ENCODE peak calls at places on chromosomes 5 and 9, in nine cellular contexts. One of them, this sample, is unnamed. For H3K4me1, the result is how much of the 10 kb centered on the place peaks cover.

GRCh38 chr9:137447722-137448568 is 6.8 kb upstream of the ENTPD8 start:
- DNase-seq in lung: no peak
- DNase-seq in cardiac muscle cell: no peak
- DNase-seq in SJCRH30: no peak
- DNase-seq in CD8-positive, alpha-beta T cell: no peak
- DNase-seq in esophagus squamous epithelium: no peak
- DNase-seq in heart left ventricle: no peak
- DNase-seq in spleen: peak
- DNase-seq in astrocyte: no peak
- DNase-seq in this sample: peak

GRCh38 chr9:99425124-99425523 is 203.0 kb downstream of the SEC61B start:
- DNase-seq in lung: no peak
- DNase-seq in cardiac muscle cell: no peak
- DNase-seq in SJCRH30: no peak
- DNase-seq in CD8-positive, alpha-beta T cell: no peak
- DNase-seq in esophagus squamous epithelium: no peak
- DNase-seq in heart left ventricle: no peak
- DNase-seq in spleen: no peak
- DNase-seq in astrocyte: no peak
- DNase-seq in this sample: no peak

GRCh38 chr9:111910428-111910827 is 13.8 kb downstream of the UGCG start:
- DNase-seq in lung: no peak
- DNase-seq in cardiac muscle cell: no peak
- DNase-seq in SJCRH30: no peak
- DNase-seq in CD8-positive, alpha-beta T cell: no peak
- DNase-seq in esophagus squamous epithelium: no peak
- DNase-seq in heart left ventricle: no peak
- DNase-seq in spleen: no peak
- DNase-seq in astrocyte: no peak
- DNase-seq in this sample: no peak

GRCh38 chr9:76905984-76906861 is at the start of gene PRUNE2:
- DNase-seq in lung: peak
- DNase-seq in cardiac muscle cell: peak
- DNase-seq in SJCRH30: peak
- DNase-seq in CD8-positive, alpha-beta T cell: no peak
- DNase-seq in esophagus squamous epithelium: no peak
- DNase-seq in heart left ventricle: peak
- DNase-seq in spleen: no peak
- DNase-seq in astrocyte: peak
- DNase-seq in this sample: peak

GRCh38 chr5:68245325-68245724 is 29.8 kb downstream of the PIK3R1 start:
- DNase-seq in lung: no peak
- DNase-seq in cardiac muscle cell: no peak
- DNase-seq in SJCRH30: peak
- DNase-seq in CD8-positive, alpha-beta T cell: no peak
- DNase-seq in esophagus squamous epithelium: no peak
- DNase-seq in heart left ventricle: no peak
- DNase-seq in spleen: no peak
- DNase-seq in astrocyte: peak
- DNase-seq in this sample: no peak

GRCh38 chr5:127002390-127002789 is 28.0 kb downstream of the MARCHF3 start:
- DNase-seq in lung: no peak
- DNase-seq in cardiac muscle cell: peak
- DNase-seq in SJCRH30: no peak
- DNase-seq in CD8-positive, alpha-beta T cell: no peak
- DNase-seq in esophagus squamous epithelium: no peak
- DNase-seq in heart left ventricle: no peak
- DNase-seq in spleen: no peak
- DNase-seq in astrocyte: peak
- DNase-seq in this sample: no peak

GRCh38 chr9:100213730-100214477 is 114.9 kb downstream of the INVS start:
- DNase-seq in lung: no peak
- DNase-seq in cardiac muscle cell: peak
- DNase-seq in SJCRH30: no peak
- DNase-seq in CD8-positive, alpha-beta T cell: no peak
- DNase-seq in esophagus squamous epithelium: no peak
- DNase-seq in heart left ventricle: no peak
- DNase-seq in spleen: no peak
- DNase-seq in astrocyte: peak
- DNase-seq in this sample: no peak

GRCh38 chr5:85225388-85225787 is 840.7 kb upstream of the EDIL3 start:
- DNase-seq in lung: no peak
- DNase-seq in cardiac muscle cell: no peak
- DNase-seq in SJCRH30: no peak
- DNase-seq in CD8-positive, alpha-beta T cell: no peak
- DNase-seq in esophagus squamous epithelium: no peak
- DNase-seq in heart left ventricle: no peak
- DNase-seq in spleen: no peak
- DNase-seq in astrocyte: no peak
- DNase-seq in this sample: no peak

GRCh38 chr9:127735530-127736176 is 559 bp upstream of the TOR2A start:
- DNase-seq in lung: no peak
- DNase-seq in cardiac muscle cell: peak
- DNase-seq in SJCRH30: peak
- DNase-seq in CD8-positive, alpha-beta T cell: no peak
- DNase-seq in esophagus squamous epithelium: no peak
- DNase-seq in heart left ventricle: no peak
- DNase-seq in spleen: no peak
- DNase-seq in astrocyte: no peak
- DNase-seq in this sample: no peak

GRCh38 chr5:10374032-10374431 is 20.5 kb downstream of the MARCHF6 start:
- DNase-seq in lung: no peak
- DNase-seq in cardiac muscle cell: no peak
- DNase-seq in SJCRH30: no peak
- DNase-seq in CD8-positive, alpha-beta T cell: no peak
- DNase-seq in esophagus squamous epithelium: no peak
- DNase-seq in heart left ventricle: no peak
- DNase-seq in spleen: no peak
- DNase-seq in astrocyte: peak
- DNase-seq in this sample: no peak

GRCh38 chr9:93645149-93645889 is 68.9 kb downstream of the PHF2 start:
- DNase-seq in lung: no peak
- DNase-seq in cardiac muscle cell: no peak
- DNase-seq in SJCRH30: no peak
- DNase-seq in CD8-positive, alpha-beta T cell: no peak
- DNase-seq in esophagus squamous epithelium: no peak
- DNase-seq in heart left ventricle: peak
- DNase-seq in spleen: peak
- DNase-seq in astrocyte: no peak
- DNase-seq in this sample: peak

GRCh38 chr5:40605295-40605958 is 74.3 kb upstream of the PTGER4 start:
- DNase-seq in lung: no peak
- DNase-seq in cardiac muscle cell: peak
- DNase-seq in SJCRH30: peak
- DNase-seq in CD8-positive, alpha-beta T cell: no peak
- DNase-seq in esophagus squamous epithelium: no peak
- DNase-seq in heart left ventricle: no peak
- DNase-seq in spleen: no peak
- DNase-seq in astrocyte: peak
- DNase-seq in this sample: no peak

GRCh38 chr5:83562207-83562606 is 90.7 kb downstream of the VCAN start:
- DNase-seq in lung: no peak
- DNase-seq in cardiac muscle cell: peak
- DNase-seq in SJCRH30: no peak
- DNase-seq in CD8-positive, alpha-beta T cell: no peak
- DNase-seq in esophagus squamous epithelium: no peak
- DNase-seq in heart left ventricle: no peak
- DNase-seq in spleen: no peak
- DNase-seq in astrocyte: no peak
- DNase-seq in this sample: no peak

GRCh38 chr5:83564069-83564749 is 92.7 kb downstream of the VCAN start:
- DNase-seq in lung: no peak
- DNase-seq in cardiac muscle cell: peak
- DNase-seq in SJCRH30: peak
- DNase-seq in CD8-positive, alpha-beta T cell: no peak
- DNase-seq in esophagus squamous epithelium: no peak
- DNase-seq in heart left ventricle: no peak
- DNase-seq in spleen: no peak
- DNase-seq in astrocyte: no peak
- DNase-seq in this sample: no peak

GRCh38 chr5:83562817-83563557 is 91.4 kb downstream of the VCAN start:
- DNase-seq in lung: no peak
- DNase-seq in cardiac muscle cell: peak
- DNase-seq in SJCRH30: no peak
- DNase-seq in CD8-positive, alpha-beta T cell: no peak
- DNase-seq in esophagus squamous epithelium: no peak
- DNase-seq in heart left ventricle: no peak
- DNase-seq in spleen: no peak
- DNase-seq in astrocyte: no peak
- DNase-seq in this sample: no peak

GRCh38 chr5:83567741-83568530 is 96.4 kb downstream of the VCAN start:
- DNase-seq in lung: no peak
- DNase-seq in cardiac muscle cell: peak
- DNase-seq in SJCRH30: peak
- DNase-seq in CD8-positive, alpha-beta T cell: no peak
- DNase-seq in esophagus squamous epithelium: no peak
- DNase-seq in heart left ventricle: no peak
- DNase-seq in spleen: no peak
- DNase-seq in astrocyte: peak
- DNase-seq in this sample: no peak

GRCh38 chr5:83563631-83564030 is 92.1 kb downstream of the VCAN start:
- DNase-seq in lung: no peak
- DNase-seq in cardiac muscle cell: no peak
- DNase-seq in SJCRH30: no peak
- DNase-seq in CD8-positive, alpha-beta T cell: no peak
- DNase-seq in esophagus squamous epithelium: no peak
- DNase-seq in heart left ventricle: no peak
- DNase-seq in spleen: no peak
- DNase-seq in astrocyte: no peak
- DNase-seq in this sample: no peak
- H3K27ac ChIP-seq in lung: no peak
- H3K27ac ChIP-seq in cardiac muscle cell: peak
- H3K27ac ChIP-seq in SJCRH30: no peak
- H3K27ac ChIP-seq in CD8-positive, alpha-beta T cell: no peak
- H3K27ac ChIP-seq in esophagus squamous epithelium: no peak
- H3K27ac ChIP-seq in heart left ventricle: no peak
- H3K27ac ChIP-seq in spleen: no peak
- H3K27ac ChIP-seq in astrocyte: no peak
- H3K27ac ChIP-seq in this sample: no peak

DNA sequence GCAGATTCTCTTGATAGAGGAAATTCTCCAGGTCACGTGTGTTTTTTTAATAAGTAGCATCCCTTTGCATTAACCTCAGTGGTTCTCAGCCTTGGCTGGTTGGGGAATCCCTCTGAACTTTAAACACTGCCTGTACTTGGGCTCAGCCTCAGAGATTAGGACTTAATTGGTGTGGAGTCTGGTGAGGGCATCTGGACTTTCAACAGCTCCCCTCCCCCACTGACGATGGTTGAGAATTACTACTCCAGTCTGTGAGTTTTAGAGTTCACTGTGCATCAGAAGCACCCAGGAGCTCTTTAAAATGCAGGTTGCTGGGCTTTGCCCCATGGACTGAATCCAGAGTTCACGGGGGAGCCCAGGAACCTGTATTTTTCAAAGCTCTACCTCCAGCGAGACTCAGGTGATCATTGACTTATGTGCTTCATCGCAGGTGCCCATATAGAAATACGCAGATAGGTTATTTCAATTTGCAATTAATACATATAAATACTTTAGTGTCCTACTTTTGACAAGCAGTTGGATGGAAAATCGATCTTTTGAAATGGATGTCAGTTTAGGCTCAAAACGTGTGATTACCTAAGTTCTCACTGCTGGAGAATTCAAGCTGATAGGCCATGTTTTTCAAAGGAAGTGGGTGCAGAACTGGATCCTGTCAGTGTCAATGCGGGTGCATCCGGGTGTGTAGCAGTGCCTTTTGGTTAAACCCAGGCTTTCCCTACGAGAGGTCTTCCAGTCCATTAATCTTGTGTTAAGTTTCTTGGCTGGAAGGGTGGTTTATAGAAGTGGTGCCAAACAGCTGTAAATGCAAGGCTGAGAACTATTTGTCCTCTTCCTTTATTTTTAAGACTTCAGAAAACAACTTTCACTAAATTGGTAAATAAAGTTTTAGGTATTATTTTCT is 71.6 kb downstream of the DAPK1 start:
- DNase-seq in lung: no peak
- DNase-seq in cardiac muscle cell: peak
- DNase-seq in SJCRH30: peak
- DNase-seq in CD8-positive, alpha-beta T cell: no peak
- DNase-seq in esophagus squamous epithelium: no peak
- DNase-seq in heart left ventricle: no peak
- DNase-seq in spleen: no peak
- DNase-seq in astrocyte: peak
- DNase-seq in this sample: peak
- H3K4me1 ChIP-seq in lung: under half
- H3K4me1 ChIP-seq in cardiac muscle cell: under half
- H3K4me1 ChIP-seq in SJCRH30: under half
- H3K4me1 ChIP-seq in CD8-positive, alpha-beta T cell: under half
- H3K4me1 ChIP-seq in esophagus squamous epithelium: under half
- H3K4me1 ChIP-seq in heart left ventricle: under half
- H3K4me1 ChIP-seq in spleen: under half
- H3K4me1 ChIP-seq in astrocyte: under half
- H3K4me1 ChIP-seq in this sample: under half

DNA sequence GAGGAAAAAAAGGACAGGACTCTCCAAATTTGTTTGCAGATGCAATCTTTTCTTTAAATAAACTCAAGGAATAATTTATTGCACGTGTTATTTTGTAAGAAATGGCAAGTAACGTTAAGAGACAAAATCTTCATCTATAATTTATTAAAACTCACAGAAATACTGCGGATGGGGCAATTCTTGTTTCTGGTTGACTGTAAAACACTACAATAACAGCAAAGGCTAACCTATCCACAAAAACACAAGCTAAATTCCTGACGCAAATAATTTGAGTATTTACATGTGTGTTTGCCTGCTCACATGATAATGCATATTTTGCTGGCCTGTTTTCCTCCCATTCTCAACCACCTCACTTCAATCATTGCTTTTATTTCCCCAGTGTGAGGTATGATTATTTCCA is 619.4 kb downstream of the PDE4D start:
- DNase-seq in lung: no peak
- DNase-seq in cardiac muscle cell: no peak
- DNase-seq in SJCRH30: no peak
- DNase-seq in CD8-positive, alpha-beta T cell: no peak
- DNase-seq in esophagus squamous epithelium: no peak
- DNase-seq in heart left ventricle: no peak
- DNase-seq in spleen: no peak
- DNase-seq in astrocyte: no peak
- DNase-seq in this sample: no peak
- H3K4me3 ChIP-seq in lung: no peak
- H3K4me3 ChIP-seq in cardiac muscle cell: no peak
- H3K4me3 ChIP-seq in SJCRH30: peak
- H3K4me3 ChIP-seq in CD8-positive, alpha-beta T cell: no peak
- H3K4me3 ChIP-seq in esophagus squamous epithelium: peak
- H3K4me3 ChIP-seq in heart left ventricle: peak
- H3K4me3 ChIP-seq in spleen: no peak
- H3K4me3 ChIP-seq in astrocyte: no peak
- H3K4me3 ChIP-seq in this sample: peak

GRCh38 chr9:21543187-21543586 is 61.1 kb upstream of the IFNE start:
- DNase-seq in lung: no peak
- DNase-seq in cardiac muscle cell: no peak
- DNase-seq in SJCRH30: no peak
- DNase-seq in CD8-positive, alpha-beta T cell: no peak
- DNase-seq in esophagus squamous epithelium: no peak
- DNase-seq in heart left ventricle: no peak
- DNase-seq in spleen: no peak
- DNase-seq in astrocyte: no peak
- DNase-seq in this sample: no peak

GRCh38 chr9:21546949-21547348 is 64.8 kb upstream of the IFNE start:
- DNase-seq in lung: no peak
- DNase-seq in cardiac muscle cell: no peak
- DNase-seq in SJCRH30: no peak
- DNase-seq in CD8-positive, alpha-beta T cell: no peak
- DNase-seq in esophagus squamous epithelium: no peak
- DNase-seq in heart left ventricle: no peak
- DNase-seq in spleen: no peak
- DNase-seq in astrocyte: no peak
- DNase-seq in this sample: no peak

GRCh38 chr9:21542780-21543179 is 60.7 kb upstream of the IFNE start:
- DNase-seq in lung: no peak
- DNase-seq in cardiac muscle cell: peak
- DNase-seq in SJCRH30: no peak
- DNase-seq in CD8-positive, alpha-beta T cell: no peak
- DNase-seq in esophagus squamous epithelium: no peak
- DNase-seq in heart left ventricle: no peak
- DNase-seq in spleen: no peak
- DNase-seq in astrocyte: no peak
- DNase-seq in this sample: no peak
- H3K27ac ChIP-seq in lung: no peak
- H3K27ac ChIP-seq in cardiac muscle cell: no peak
- H3K27ac ChIP-seq in SJCRH30: no peak
- H3K27ac ChIP-seq in CD8-positive, alpha-beta T cell: no peak
- H3K27ac ChIP-seq in esophagus squamous epithelium: peak
- H3K27ac ChIP-seq in heart left ventricle: no peak
- H3K27ac ChIP-seq in spleen: no peak
- H3K27ac ChIP-seq in astrocyte: peak
- H3K27ac ChIP-seq in this sample: no peak

This sample was measured in right cardiac atrium.